ENCODE peak calls at places on chromosome 6, in five cellular contexts. J is tibial nerve, A is tibial artery, R is heart left ventricle, Y is Peyer's patch. T is an unnamed sample.
A peak's percentile ranks its signal among the peaks of the same experiment; 100 is the strongest.

GRCh38 chr6:89411269-89412070 is 603 bp downstream of the RRAGD start:
- DNase-seq in J (no peak), A (peak; percentile 72), R (peak; percentile 41), Y (peak; percentile 51), T (peak; percentile 33)

GRCh38 chr6:28809947-28810654 is 113.7 kb downstream of the TRIM27 start:
- DNase-seq in J (no peak), A (no peak), R (no peak), Y (no peak), T (no peak)

GRCh38 chr6:12467706-12468670 is 177.8 kb downstream of the EDN1 start:
- DNase-seq in J (no peak), A (no peak), R (no peak), Y (no peak), T (no peak)

GRCh38 chr6:119116712-119117281 is 38.3 kb upstream of the FAM184A start:
- DNase-seq in J (no peak), A (no peak), R (no peak), Y (no peak), T (no peak)

GRCh38 chr6:109644131-109644530 is 46.9 kb downstream of the AK9 start:
- DNase-seq in J (no peak), A (no peak), R (no peak), Y (no peak), T (no peak)

GRCh38 chr6:41182069-41183034 is 18.6 kb downstream of the TREML2 start:
- DNase-seq in J (no peak), A (no peak), R (no peak), Y (no peak), T (peak; percentile 65)

GRCh38 chr6:53795254-53795701 is 473 bp downstream of the LRRC1 start:
- DNase-seq in J (no peak), A (no peak), R (no peak), Y (peak; percentile 51), T (no peak)

GRCh38 chr6:30819287-30819917 is 64.9 kb upstream of the DDR1 start:
- DNase-seq in J (no peak), A (no peak), R (no peak), Y (no peak), T (no peak)

GRCh38 chr6:28263946-28264345 is 3.0 kb upstream of the ZSCAN26 start:
- DNase-seq in J (no peak), A (no peak), R (no peak), Y (no peak), T (no peak)

GRCh38 chr6:52495859-52496396 is 75.8 kb downstream of the EFHC1 start:
- DNase-seq in J (no peak), A (no peak), R (no peak), Y (no peak), T (no peak)

GRCh38 chr6:35360349-35361138 is 18.2 kb downstream of the PPARD start:
- DNase-seq in J (no peak), A (peak; percentile 70), R (peak; percentile 52), Y (no peak), T (peak; percentile 51)

GRCh38 chr6:160128125-160128683 is 6.6 kb downstream of the SLC22A1 start:
- DNase-seq in J (no peak), A (no peak), R (no peak), Y (no peak), T (no peak)

GRCh38 chr6:29678114-29678513 is 2.8 kb downstream of the ZFP57 start:
- DNase-seq in J (no peak), A (no peak), R (no peak), Y (no peak), T (no peak)

GRCh38 chr6:11653028-11653583 is 115.6 kb downstream of the TMEM170B start:
- DNase-seq in J (no peak), A (no peak), R (peak; percentile 19), Y (no peak), T (no peak)

GRCh38 chr6:75272145-75272840 is 12.3 kb downstream of the TMEM30A start:
- DNase-seq in J (no peak), A (no peak), R (no peak), Y (no peak), T (no peak)

GRCh38 chr6:68343901-68344300 is 291.2 kb upstream of the ADGRB3 start:
- DNase-seq in J (peak; percentile 20), A (no peak), R (no peak), Y (no peak), T (peak; percentile 61)

GRCh38 chr6:82955841-82956240 is 109.8 kb downstream of the UBE3D start:
- DNase-seq in J (no peak), A (no peak), R (no peak), Y (no peak), T (no peak)

GRCh38 chr6:126753616-126754015 is 364.9 kb upstream of the RSPO3 start:
- DNase-seq in J (no peak), A (no peak), R (no peak), Y (no peak), T (no peak)

GRCh38 chr6:147077251-147077650 is 127.0 kb upstream of the STXBP5 start:
- DNase-seq in J (no peak), A (no peak), R (no peak), Y (no peak), T (no peak)

GRCh38 chr6:48845219-48845618 is 617.8 kb downstream of the MMUT start:
- DNase-seq in J (no peak), A (no peak), R (no peak), Y (no peak), T (no peak)

GRCh38 chr6:138403801-138404665 is at the start of gene HEBP2:
- DNase-seq in J (peak; percentile 91), A (peak; percentile 95), R (peak; percentile 95), Y (peak; percentile 97), T (peak; percentile 99)

GRCh38 chr6:37516920-37517405 is 17.3 kb upstream of the CCDC167 start:
- DNase-seq in J (no peak), A (no peak), R (no peak), Y (no peak), T (no peak)

GRCh38 chr6:52162940-52163908 is 23.0 kb upstream of the IL17A start:
- DNase-seq in J (no peak), A (no peak), R (no peak), Y (no peak), T (no peak)

DNA sequence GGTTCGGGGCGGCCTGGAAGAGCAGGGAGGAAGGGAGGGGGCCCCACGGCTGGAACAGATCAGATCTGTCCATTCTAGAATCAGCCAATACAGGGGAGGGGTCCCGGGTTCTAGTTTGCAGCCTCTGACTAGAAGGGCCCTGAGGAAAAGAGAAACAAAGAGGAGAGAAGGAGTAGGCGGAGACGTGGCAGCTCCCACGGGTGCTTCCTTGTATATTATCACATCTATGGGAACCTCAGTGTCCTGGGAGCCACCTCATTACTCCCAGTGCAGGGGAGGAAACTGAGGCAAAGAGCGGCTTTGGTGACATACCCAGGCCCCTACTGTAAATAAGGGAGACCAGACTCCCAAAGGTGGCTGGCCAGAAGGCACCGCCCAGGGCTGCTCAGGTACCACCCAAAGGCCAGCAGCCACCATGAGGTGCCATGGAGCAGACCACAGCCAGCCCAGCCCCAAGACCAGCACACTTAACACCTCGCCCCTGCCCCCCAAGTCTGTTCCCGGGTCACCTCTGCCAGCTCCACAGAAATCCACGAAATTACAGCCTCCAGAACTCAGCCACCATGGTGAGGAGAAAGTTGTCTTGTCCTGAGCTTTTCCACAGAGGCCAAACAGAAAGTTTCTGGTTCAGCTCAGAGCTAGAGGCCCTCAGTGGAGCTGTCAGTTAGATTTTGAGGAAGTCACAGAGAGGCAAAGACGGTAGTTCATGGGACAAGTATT is 2.1 kb downstream of the ZC3H12D start:
- DNase-seq in J (no peak), A (no peak), R (no peak), Y (no peak), T (no peak)
- H3K4me1 ChIP-seq in J (peaks cover 8% of the 10 kb centered on the region), A (peaks cover 5% of the 10 kb centered on the region), R (peaks cover 26% of the 10 kb centered on the region), Y (peaks cover 6% of the 10 kb centered on the region), T (peaks cover 6% of the 10 kb centered on the region)

DNA sequence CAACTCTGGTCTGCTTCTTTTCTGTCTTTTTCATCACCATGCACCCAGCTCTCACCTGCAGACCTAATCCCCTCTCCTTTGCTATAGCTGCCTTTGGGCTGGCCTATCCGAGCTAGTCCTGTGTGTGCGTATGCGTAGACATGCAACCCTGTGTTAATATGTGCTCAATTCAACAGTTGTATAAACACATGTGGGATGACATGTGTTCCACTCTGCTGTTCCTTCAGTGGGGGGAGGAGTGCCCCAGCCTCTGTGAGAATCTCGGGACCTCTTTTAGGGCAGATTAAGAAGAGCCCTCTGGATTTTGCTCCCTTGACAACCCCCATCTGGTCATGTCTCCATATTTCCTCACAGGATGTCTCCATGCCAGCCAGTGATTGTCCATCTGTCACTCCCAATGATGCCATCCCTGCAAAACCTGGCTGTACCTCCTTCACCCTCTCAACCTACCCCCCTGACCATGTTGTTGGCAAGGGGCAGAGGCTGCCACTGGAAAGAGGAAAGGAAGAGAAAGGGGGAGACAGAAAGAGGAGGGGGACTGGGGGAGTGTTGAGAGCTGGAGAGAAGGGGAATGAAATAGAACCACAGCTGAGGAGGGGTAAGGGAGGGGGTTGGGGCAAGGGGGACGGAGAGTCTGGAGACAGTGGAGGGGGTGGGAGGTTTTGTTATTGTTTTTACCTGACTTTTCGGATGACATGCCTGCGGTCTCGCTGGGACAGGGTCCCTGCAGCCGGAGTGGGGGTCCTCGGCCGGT is 431 bp downstream of the PRRT1 start:
- DNase-seq in J (no peak), A (no peak), R (no peak), Y (peak; percentile 9), T (no peak)
- H3K4me3 ChIP-seq in J (peak overlapping the region; percentile 50), A (peak overlapping the region; percentile 67), R (peak overlapping the region; percentile 90), Y (peak overlapping the region; percentile 51), T (no peak overlapping the region)

GRCh38 chr6:33787336-33787953 is 1.5 kb downstream of the LEMD2 start:
- DNase-seq in J (no peak), A (no peak), R (no peak), Y (no peak), T (no peak)

GRCh38 chr6:33790306-33790855 is 1.5 kb upstream of the LEMD2 start:
- DNase-seq in J (no peak), A (no peak), R (no peak), Y (no peak), T (no peak)

GRCh38 chr6:33789550-33789895 is 593 bp upstream of the LEMD2 start:
- DNase-seq in J (no peak), A (no peak), R (no peak), Y (no peak), T (no peak)

GRCh38 chr6:33787954-33788693 is 806 bp downstream of the LEMD2 start:
- DNase-seq in J (peak; percentile 68), A (peak; percentile 88), R (peak; percentile 82), Y (peak; percentile 73), T (peak; percentile 42)

DNA sequence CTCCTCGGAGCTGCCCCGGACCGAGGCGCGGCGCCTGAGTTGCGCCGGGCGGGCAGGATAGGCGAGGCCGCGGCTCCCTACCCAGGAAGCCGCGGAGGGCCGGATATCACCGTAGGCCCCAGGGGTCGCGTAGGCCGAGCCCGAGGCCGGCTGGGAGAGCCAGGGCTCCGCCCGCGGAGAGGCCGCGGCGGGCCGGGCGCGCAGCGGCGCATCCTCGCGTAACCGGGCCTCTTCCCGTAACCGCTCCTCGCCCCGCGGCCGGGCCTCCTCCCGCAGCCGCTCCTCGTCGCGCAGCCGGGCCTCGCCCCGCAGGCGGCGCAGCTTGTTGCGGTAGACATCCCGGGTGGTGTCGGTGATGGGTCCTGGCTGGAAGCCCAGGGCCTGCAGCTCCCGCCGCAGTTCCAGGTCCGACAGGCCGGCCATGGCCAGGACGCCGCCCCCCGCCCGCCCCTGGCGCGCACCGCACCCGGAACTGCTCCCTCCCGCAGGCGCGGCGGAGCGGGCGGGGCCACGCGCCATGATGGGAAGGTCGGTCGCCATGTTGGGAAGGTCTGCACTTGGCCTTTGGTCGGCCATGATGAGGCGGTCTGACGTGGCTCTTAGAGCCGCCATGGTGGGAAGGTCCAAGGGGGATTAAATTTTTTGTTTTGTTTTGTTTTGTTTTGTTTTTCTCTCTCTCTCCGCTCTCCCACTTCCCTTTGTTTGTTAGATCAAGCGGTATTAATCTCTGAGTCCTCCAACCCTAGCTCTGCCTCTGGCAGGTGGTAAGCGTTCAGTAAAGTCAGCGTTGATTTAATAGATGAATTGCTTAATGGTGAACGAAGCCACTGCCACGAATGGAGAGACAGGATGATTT is at the start of gene LEMD2:
- DNase-seq in J (peak; percentile 90), A (peak; percentile 96), R (peak; percentile 95), Y (peak; percentile 96), T (peak; percentile 95)
- TF ChIP-seq CTCF in J (no peak), A (no peak), R (no peak), Y (no peak), T (no peak)

GRCh38 chr6:51147756-51148155 is 329.1 kb downstream of the TFAP2B start:
- DNase-seq in J (no peak), A (no peak), R (no peak), Y (no peak), T (no peak)
- H3K4me1 ChIP-seq in J (no peaks in the 10 kb centered on the region), A (no peaks in the 10 kb centered on the region), R (no peaks in the 10 kb centered on the region), Y (no peaks in the 10 kb centered on the region), T (no peaks in the 10 kb centered on the region)

T was measured in Caco-2.